ENCODE peak calls at places on chromosome 9, in eight cellular contexts. N is SJSA1; I is cardiac muscle cell; K is endodermal cell; S is CD8-positive, alpha-beta T cell; T is IMR-90; R is ovary; C is GM12865. L is an unnamed sample.

GRCh38 chr9:109968702-109969450 is 188.9 kb downstream of the PALM2AKAP2 start:
- DNase-seq in N (no peak), I (peak), K (peak), S (no peak), T (peak), R (no peak), C (peak), L (no peak)

GRCh38 chr9:13013976-13014375 is 239.2 kb downstream of the LURAP1L start:
- DNase-seq in N (peak), I (no peak), K (no peak), S (no peak), T (peak), R (no peak), C (no peak), L (no peak)

GRCh38 chr9:23117621-23118020 is 671.0 kb downstream of the DMRTA1 start:
- DNase-seq in N (no peak), I (peak), K (no peak), S (no peak), T (peak), R (no peak), C (no peak), L (no peak)

GRCh38 chr9:12785251-12785880 is 10.5 kb downstream of the LURAP1L start:
- DNase-seq in N (no peak), I (no peak), K (no peak), S (no peak), T (peak), R (peak), C (no peak), L (no peak)

GRCh38 chr9:126218726-126219125 is 107.9 kb upstream of the MVB12B start:
- DNase-seq in N (no peak), I (no peak), K (peak), S (no peak), T (no peak), R (no peak), C (no peak), L (no peak)

GRCh38 chr9:122252796-122253195 is 11.8 kb downstream of the RBM18 start:
- DNase-seq in N (no peak), I (no peak), K (no peak), S (no peak), T (no peak), R (no peak), C (no peak), L (no peak)

GRCh38 chr9:93633492-93634221 is 57.3 kb downstream of the PHF2 start:
- DNase-seq in N (no peak), I (no peak), K (peak), S (no peak), T (no peak), R (no peak), C (no peak), L (no peak)

GRCh38 chr9:137435381-137435891 is 5.7 kb downstream of the ENTPD8 start:
- DNase-seq in N (no peak), I (no peak), K (no peak), S (no peak), T (no peak), R (no peak), C (no peak), L (no peak)

GRCh38 chr9:27124151-27124550 is 15.1 kb downstream of the TEK start:
- DNase-seq in N (no peak), I (no peak), K (no peak), S (no peak), T (peak), R (no peak), C (no peak), L (no peak)

GRCh38 chr9:127537792-127538191 is 74.3 kb upstream of the STXBP1 start:
- DNase-seq in N (no peak), I (no peak), K (peak), S (no peak), T (no peak), R (no peak), C (no peak), L (no peak)

GRCh38 chr9:130869250-130869649 is 27.4 kb downstream of the QRFP start:
- DNase-seq in N (no peak), I (peak), K (no peak), S (no peak), T (peak), R (peak), C (no peak), L (no peak)

GRCh38 chr9:112664541-112664940 is 53.4 kb downstream of the INIP start:
- DNase-seq in N (no peak), I (no peak), K (no peak), S (no peak), T (no peak), R (no peak), C (no peak), L (no peak)

GRCh38 chr9:93667006-93667405 is 90.6 kb downstream of the PHF2 start:
- DNase-seq in N (no peak), I (no peak), K (peak), S (no peak), T (no peak), R (no peak), C (no peak), L (no peak)

GRCh38 chr9:2216591-2216990 is 201.4 kb downstream of the SMARCA2 start:
- DNase-seq in N (no peak), I (no peak), K (no peak), S (no peak), T (no peak), R (no peak), C (no peak), L (no peak)

GRCh38 chr9:121680236-121680635 is 28.8 kb downstream of the DAB2IP start:
- DNase-seq in N (no peak), I (no peak), K (no peak), S (no peak), T (no peak), R (no peak), C (no peak), L (no peak)

GRCh38 chr9:1916676-1917075 is 98.5 kb upstream of the SMARCA2 start:
- DNase-seq in N (no peak), I (no peak), K (no peak), S (no peak), T (no peak), R (no peak), C (no peak), L (no peak)

GRCh38 chr9:28587052-28587451 is 1013.8 kb upstream of the C9orf72 start:
- DNase-seq in N (no peak), I (no peak), K (no peak), S (no peak), T (no peak), R (no peak), C (no peak), L (no peak)
- H3K4me3 ChIP-seq in N (no peak), I (no peak), K (no peak), S (no peak), T (no peak), R (no peak), C (no peak), L (no peak)

GRCh38 chr9:95004452-95005275 is 278.2 kb downstream of the AOPEP start:
- DNase-seq in N (no peak), I (peak), K (peak), S (peak), T (no peak), R (peak), C (peak), L (peak)

GRCh38 chr9:95009459-95009858 is 283.0 kb downstream of the AOPEP start:
- DNase-seq in N (no peak), I (no peak), K (no peak), S (no peak), T (no peak), R (no peak), C (no peak), L (no peak)

GRCh38 chr9:95008151-95008771 is 281.8 kb downstream of the AOPEP start:
- DNase-seq in N (peak), I (no peak), K (no peak), S (no peak), T (no peak), R (no peak), C (no peak), L (no peak)

GRCh38 chr9:95005276-95006141 is 279.0 kb downstream of the AOPEP start:
- DNase-seq in N (peak), I (no peak), K (no peak), S (no peak), T (no peak), R (peak), C (no peak), L (no peak)

DNA sequence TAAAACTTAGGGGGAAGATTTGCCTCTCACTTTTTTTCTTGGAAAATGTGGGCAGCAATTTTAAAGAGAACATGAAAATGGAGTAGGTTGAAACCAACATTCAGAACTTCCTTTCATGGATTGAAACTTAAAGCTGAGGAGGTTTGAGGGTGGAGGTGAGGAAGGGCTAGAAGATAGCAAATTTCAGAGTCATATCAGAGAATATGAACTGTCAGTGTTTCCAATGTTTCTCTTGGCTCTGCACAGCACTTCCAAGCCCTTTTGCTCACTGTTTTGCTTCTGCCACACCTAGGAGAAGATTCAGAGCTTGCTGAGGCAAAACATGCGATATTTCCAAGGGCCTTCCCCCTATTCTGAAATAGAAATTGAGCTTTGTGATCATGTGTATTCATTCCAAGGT is 281.0 kb downstream of the AOPEP start:
- DNase-seq in N (peak), I (no peak), K (no peak), S (no peak), T (no peak), R (no peak), C (no peak), L (no peak)
- H3K4me3 ChIP-seq in N (peak), I (no peak), K (no peak), S (no peak), T (peak), R (peak), C (no peak), L (no peak)

DNA sequence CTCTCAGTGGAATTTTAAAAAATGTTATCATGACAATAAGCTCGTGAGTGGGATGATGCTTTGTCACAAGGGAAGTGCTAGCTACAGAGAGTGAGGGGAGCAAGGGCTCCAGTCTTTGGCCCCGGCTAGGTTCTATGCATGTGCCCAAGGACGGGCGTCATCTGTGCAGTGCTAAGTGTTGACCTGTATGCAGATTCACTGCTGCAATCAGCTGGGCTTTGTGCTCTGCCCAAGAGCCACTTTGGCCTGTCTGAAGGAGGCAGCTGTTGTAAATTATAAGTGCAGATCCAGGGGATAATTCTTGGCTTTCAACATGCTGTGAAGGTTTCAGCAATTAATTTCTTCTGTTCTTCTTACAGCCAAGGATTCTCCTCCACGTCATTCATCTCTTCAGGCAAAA is 268.6 kb downstream of the PSAT1 start:
- DNase-seq in N (no peak), I (no peak), K (no peak), S (no peak), T (no peak), R (no peak), C (no peak), L (no peak)
- H3K4me3 ChIP-seq in N (no peak), I (no peak), K (no peak), S (no peak), T (no peak), R (no peak), C (no peak), L (no peak)

GRCh38 chr9:89481161-89481915 is 16.6 kb downstream of the SEMA4D start:
- DNase-seq in N (no peak), I (no peak), K (no peak), S (peak), T (no peak), R (no peak), C (no peak), L (no peak)

GRCh38 chr9:89484475-89485404 is 13.2 kb downstream of the SEMA4D start:
- DNase-seq in N (no peak), I (no peak), K (no peak), S (no peak), T (peak), R (no peak), C (peak), L (no peak)

GRCh38 chr9:89482950-89483349 is 15.0 kb downstream of the SEMA4D start:
- DNase-seq in N (no peak), I (no peak), K (no peak), S (no peak), T (no peak), R (no peak), C (no peak), L (no peak)

GRCh38 chr9:89482056-89482784 is 15.7 kb downstream of the SEMA4D start:
- DNase-seq in N (no peak), I (no peak), K (no peak), S (no peak), T (no peak), R (no peak), C (no peak), L (no peak)

GRCh38 chr9:89483592-89484474 is 14.1 kb downstream of the SEMA4D start:
- DNase-seq in N (no peak), I (no peak), K (no peak), S (peak), T (no peak), R (no peak), C (peak), L (peak)
- H3K4me3 ChIP-seq in N (no peak), I (no peak), K (no peak), S (peak), T (no peak), R (no peak), C (peak), L (peak)

GRCh38 chr9:128818839-128819715 is 777 bp downstream of the ENDOG start:
- DNase-seq in N (peak), I (peak), K (peak), S (peak), T (no peak), R (peak), C (peak), L (no peak)
- H3K4me3 ChIP-seq in N (peak), I (peak), K (peak), S (peak), T (peak), R (peak), C (peak), L (peak)

L was measured in Jurkat, Clone E6-1.